ENCODE peak calls at places on chromosomes 4 and X, in ten cellular contexts. A is GM04503; E is NCI-H1417 treated with DMSO at 0.1 percent for 48 hours; M is mucosa of gallbladder; T is activated CD4-positive, alpha-beta T cell treated with anti-CD3 and anti-CD28 coated beads, Interleukin-2, amount 10 ng/mL, durations not matched to agents 7 days and 5 days; X is cardiac muscle cell; Q is HEK293T; I is COR-L47; Y is bronchial epithelial cell; J is amygdala. Z is an unnamed sample.

GRCh38 chrX:40105791-40106676 is 8.3 kb upstream of the BCOR start:
- DNase-seq in X (peak), T (peak), Y (no peak), E (peak), Q (peak), I (peak), J (peak), M (peak), A (no peak), Z (peak)

GRCh38 chr4:140743194-140743931 is 12.8 kb downstream of the TBC1D9 start:
- DNase-seq in X (no peak), A (no peak), Q (no peak), M (no peak), Y (peak), J (no peak), I (no peak), T (no peak), E (no peak), Z (no peak)

GRCh38 chr4:57040510-57040909 is 61.8 kb downstream of the POLR2B start:
- DNase-seq in T (no peak), A (no peak), I (no peak), E (no peak), J (no peak), X (no peak), Y (no peak), Q (no peak), M (no peak), Z (no peak)

GRCh38 chr4:158670975-158671664 is 567 bp downstream of the C4orf46 start:
- DNase-seq in M (peak), Y (peak), E (no peak), A (peak), J (peak), I (peak), T (peak), X (peak), Q (peak), Z (peak)

GRCh38 chr4:184807797-184808718 is 17.7 kb downstream of the ACSL1 start:
- DNase-seq in I (peak), Q (no peak), M (no peak), Y (peak), J (peak), E (no peak), T (no peak), A (no peak), X (peak), Z (no peak)

GRCh38 chrX:3161686-3162085 is 120.4 kb downstream of the ARSF start:
- DNase-seq in M (no peak), Y (peak), J (no peak), Q (no peak), I (no peak), E (no peak), X (peak), A (no peak), T (no peak), Z (no peak)

GRCh38 chr4:41218703-41219102 is 4.4 kb upstream of the APBB2 start:
- DNase-seq in E (no peak), A (no peak), T (no peak), Q (no peak), X (no peak), Y (no peak), I (no peak), J (no peak), M (no peak), Z (no peak)

GRCh38 chrX:120672841-120673530 is 43.1 kb upstream of the C1GALT1C1 start:
- DNase-seq in X (peak), T (no peak), E (no peak), J (no peak), Y (no peak), A (no peak), M (no peak), I (no peak), Q (no peak), Z (no peak)

GRCh38 chrX:135688137-135688536 is 25.3 kb upstream of the CT45A1 start:
- DNase-seq in M (no peak), X (no peak), I (no peak), E (no peak), Q (peak), Y (no peak), J (no peak), T (peak), A (no peak), Z (no peak)

GRCh38 chrX:110317079-110317819 is 636 bp downstream of the AMMECR1 start:
- DNase-seq in A (no peak), T (peak), X (no peak), Q (peak), M (peak), Y (peak), J (peak), E (no peak), I (no peak), Z (peak)

GRCh38 chr4:23038626-23039245 is 346.0 kb downstream of the GBA3 start:
- DNase-seq in A (no peak), X (no peak), T (no peak), I (no peak), Y (no peak), Q (no peak), E (no peak), M (no peak), J (no peak), Z (no peak)